ENCODE peak calls at places on chromosomes 7 and 10, in four cellular contexts. C, I, U and E are unnamed samples.
A peak's percentile ranks its signal among the peaks of the same experiment; 100 is the strongest.

GRCh38 chr10:89144836-89145235 is 62.3 kb downstream of the CH25H start:
- DNase-seq in C (no peak), U (no peak), I (no peak), E (no peak)

GRCh38 chr10:42888504-42889095 is 106.0 kb downstream of the BMS1 start:
- DNase-seq in U (no peak), C (no peak), I (no peak), E (no peak)

GRCh38 chr10:104034401-104035053 is 51.2 kb downstream of the COL17A1 start:
- DNase-seq in I (no peak), C (no peak), U (no peak), E (no peak)

GRCh38 chr7:99639267-99639666 is 22.5 kb downstream of the ZSCAN25 start:
- DNase-seq in C (no peak), U (no peak), I (no peak), E (no peak)

GRCh38 chr10:68088744-68089143 is 13.7 kb upstream of the HERC4 start:
- DNase-seq in C (no peak), I (no peak), U (no peak), E (no peak)

GRCh38 chr7:142804715-142805114 is 33.9 kb downstream of the PRSS2 start:
- DNase-seq in U (no peak), C (no peak), I (peak; percentile 67), E (no peak)

GRCh38 chr7:138982204-138982623 is 1.0 kb upstream of the KIAA1549 start:
- DNase-seq in C (no peak), U (peak; percentile 22), I (no peak), E (no peak)

GRCh38 chr10:123544986-123545385 is 121.2 kb upstream of the GPR26 start:
- DNase-seq in U (no peak), I (no peak), C (no peak), E (no peak)

GRCh38 chr10:114278884-114279191 is 39.8 kb downstream of the VWA2 start:
- DNase-seq in I (no peak), U (no peak), C (no peak), E (no peak)

GRCh38 chr10:77165445-77166316 is 471.9 kb downstream of the KCNMA1 start:
- DNase-seq in U (peak; percentile 11), I (peak; percentile 49), C (peak; percentile 24), E (no peak)

GRCh38 chr10:62048919-62049636 is 147.6 kb downstream of the ARID5B start:
- DNase-seq in I (peak; percentile 71), C (no peak), U (no peak), E (no peak)

GRCh38 chr7:134720091-134720935 is 59.1 kb upstream of the CALD1 start:
- DNase-seq in I (no peak), C (no peak), U (no peak), E (no peak)

GRCh38 chr10:55500931-55501559 is 700.0 kb upstream of the PCDH15 start:
- DNase-seq in U (no peak), I (no peak), C (no peak), E (no peak)

GRCh38 chr10:130810856-130811255 is 500.7 kb downstream of the TCERG1L start:
- DNase-seq in C (no peak), I (no peak), U (no peak), E (no peak)

GRCh38 chr10:35096312-35096711 is 6.2 kb upstream of the CUL2 start:
- DNase-seq in U (no peak), I (no peak), C (no peak), E (no peak)

GRCh38 chr10:14240253-14241189 is 90.2 kb downstream of the FRMD4A start:
- DNase-seq in I (no peak), U (no peak), C (no peak), E (no peak)

GRCh38 chr7:66114743-66115727 is at the start of gene CRCP:
- DNase-seq in C (peak; percentile 42), U (peak; percentile 79), I (peak; percentile 91), E (peak; percentile 91)

GRCh38 chr7:80634505-80634904 is 3.9 kb upstream of the CD36 start:
- DNase-seq in C (no peak), I (no peak), U (peak; percentile 92), E (no peak)

GRCh38 chr7:96045919-96046318 is 273.6 kb downstream of the DYNC1I1 start:
- DNase-seq in I (no peak), C (no peak), U (no peak), E (no peak)

GRCh38 chr10:102133373-102134195 is 744 bp downstream of the PPRC1 start:
- DNase-seq in U (peak; percentile 87), I (peak; percentile 79), C (no peak), E (peak; percentile 57)

GRCh38 chr10:62831346-62831745 is 15.2 kb upstream of the EGR2 start:
- DNase-seq in U (no peak), C (no peak), I (no peak), E (no peak)

GRCh38 chr10:96560970-96561887 is 25.6 kb downstream of the TM9SF3 start:
- DNase-seq in C (no peak), U (no peak), I (no peak), E (no peak)

DNA sequence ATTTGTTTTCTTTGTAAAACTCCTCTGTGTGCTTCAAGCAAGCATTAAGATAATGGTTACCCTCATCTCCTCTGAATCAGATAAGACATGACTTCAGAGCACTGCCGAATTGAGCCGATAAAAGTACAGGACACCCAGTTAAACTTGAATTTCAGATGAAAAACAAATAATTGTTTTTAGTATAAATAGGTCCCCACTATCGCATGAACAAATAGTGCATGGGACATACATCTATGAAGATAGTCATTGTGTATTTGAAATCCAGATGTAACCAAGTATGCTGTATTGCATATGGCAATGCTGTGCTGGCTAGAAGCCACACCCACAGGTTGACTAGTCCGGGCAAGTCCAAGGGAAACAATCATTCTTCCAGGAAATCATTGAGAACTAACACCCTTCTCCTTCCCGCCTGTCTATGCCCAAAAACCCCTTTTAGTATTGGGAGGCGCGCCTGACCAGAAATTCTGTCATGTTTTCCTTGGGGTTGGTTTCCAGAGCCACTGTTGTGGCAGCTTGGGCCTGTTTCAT is 12.6 kb upstream of the FGFR2 start:
- DNase-seq in C (no peak), I (no peak), U (no peak), E (no peak)
- TF ChIP-seq SPI1 in C (no peak), I (no peak), U (no peak), E (no peak)

GRCh38 chr10:16777473-16778370 is 39.5 kb downstream of the RSU1 start:
- DNase-seq in U (peak; percentile 4), I (peak; percentile 69), C (no peak), E (peak; percentile 32)
- TF ChIP-seq POLR2AphosphoS5 in U (no peak), I (no peak), C (no peak), E (no peak)

GRCh38 chr10:31036209-31036608 is 4.5 kb upstream of the ZNF438 start:
- DNase-seq in U (no peak), C (no peak), I (no peak), E (no peak)
- TF ChIP-seq SPI1 in U (no peak), C (no peak), I (no peak), E (no peak)

GRCh38 chr10:90925078-90926029 is 4.5 kb upstream of the ANKRD1 start:
- DNase-seq in C (no peak), I (no peak), U (no peak), E (no peak)
- TF ChIP-seq POLR2AphosphoS5 in C (no peak), I (no peak), U (no peak), E (no peak)

DNA sequence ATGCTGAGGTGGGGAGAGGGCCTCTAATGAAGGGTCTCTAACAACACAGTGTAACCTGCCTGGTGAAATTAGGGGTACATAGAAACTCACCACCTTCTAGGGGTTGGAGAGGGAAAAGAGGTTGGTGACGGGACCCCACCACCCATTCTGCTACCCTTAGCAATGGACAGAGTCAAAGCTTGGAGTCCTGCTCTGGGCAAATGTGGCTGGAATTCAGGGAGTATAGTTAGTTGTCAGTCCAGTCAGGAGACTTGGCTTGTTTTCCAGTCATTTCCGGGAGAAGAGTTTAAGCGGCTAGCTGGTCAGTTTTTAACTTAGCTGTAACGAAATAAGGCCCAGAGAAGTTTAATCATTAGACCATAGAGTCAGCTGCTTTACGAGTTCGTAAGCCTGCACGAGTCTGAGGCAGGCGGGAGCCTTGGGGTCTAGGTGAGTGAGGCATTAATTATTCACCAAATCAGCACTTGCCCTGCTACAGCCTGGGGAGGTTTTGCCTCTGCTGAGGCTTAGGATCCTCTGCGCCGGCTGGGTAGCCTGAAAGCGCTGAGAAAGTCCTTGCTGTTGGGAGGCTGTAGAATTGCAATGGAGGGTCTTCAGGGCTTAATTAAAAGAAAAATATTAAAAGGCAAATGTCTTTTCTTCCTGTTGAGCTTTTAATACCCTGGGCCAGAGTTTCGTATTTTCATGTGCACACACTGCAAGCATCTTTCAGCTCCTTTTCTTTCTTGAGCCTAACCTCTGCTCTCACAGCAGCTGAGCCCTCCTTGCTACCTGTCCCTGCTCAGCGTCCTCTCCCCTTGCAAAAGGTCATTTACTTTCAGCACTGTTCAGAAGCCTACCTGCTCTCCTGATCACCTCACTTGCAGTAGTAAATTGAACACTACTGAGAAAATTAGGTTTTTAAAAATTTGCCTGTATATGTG is 1.5 kb upstream of the LAMB1 start:
- DNase-seq in U (no peak), C (no peak), I (no peak), E (no peak)
- TF ChIP-seq SPI1 in U (no peak), C (no peak), I (no peak), E (no peak)

DNA sequence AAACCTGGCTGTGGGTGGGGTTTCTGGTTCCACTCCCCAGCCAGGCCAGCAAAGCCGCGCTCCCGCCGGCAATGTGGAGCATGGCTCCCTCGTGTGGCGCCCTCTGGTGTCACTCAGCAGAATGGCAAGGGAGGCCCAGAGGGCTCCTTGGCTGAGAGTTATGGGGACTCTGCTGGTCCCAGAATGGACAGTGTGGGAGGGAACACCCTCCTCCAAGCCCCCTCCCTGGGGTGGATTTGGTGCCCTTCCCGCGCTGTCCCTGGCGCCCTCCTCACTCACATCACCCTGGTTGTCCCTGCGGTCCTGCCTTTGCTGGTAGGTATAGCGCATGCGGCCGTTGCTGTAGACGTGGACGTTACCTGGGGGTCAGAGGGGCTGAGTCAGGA is 14.2 kb downstream of the DNAJB12 start:
- DNase-seq in C (no peak), I (peak; percentile 86), U (no peak), E (no peak)
- TF ChIP-seq POLR2AphosphoS5 in C (no peak), I (no peak), U (no peak), E (peak; percentile 31)

DNA sequence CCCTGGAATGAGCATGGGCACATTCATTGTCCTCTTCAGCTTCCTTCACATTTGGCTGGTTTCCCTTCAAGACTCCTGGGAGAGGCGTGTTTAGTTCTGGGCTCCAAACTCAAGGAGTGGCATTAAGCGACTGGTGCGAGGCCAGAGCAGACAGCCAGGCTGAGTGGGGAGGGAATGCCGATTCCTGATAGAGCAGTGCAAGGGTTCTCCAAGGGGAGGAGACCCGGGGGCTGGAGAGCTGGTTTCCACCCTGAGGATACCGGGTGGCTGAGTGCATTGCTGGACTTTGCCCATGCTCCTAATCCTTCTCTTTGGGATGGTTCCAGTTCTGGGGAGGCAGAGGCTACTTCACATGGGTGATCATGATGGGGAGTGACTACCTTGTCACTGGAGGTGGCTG is 372.1 kb downstream of the RPS24 start:
- DNase-seq in I (no peak), C (no peak), U (no peak), E (no peak)
- TF ChIP-seq SPI1 in I (no peak), C (no peak), U (no peak), E (no peak)

DNA sequence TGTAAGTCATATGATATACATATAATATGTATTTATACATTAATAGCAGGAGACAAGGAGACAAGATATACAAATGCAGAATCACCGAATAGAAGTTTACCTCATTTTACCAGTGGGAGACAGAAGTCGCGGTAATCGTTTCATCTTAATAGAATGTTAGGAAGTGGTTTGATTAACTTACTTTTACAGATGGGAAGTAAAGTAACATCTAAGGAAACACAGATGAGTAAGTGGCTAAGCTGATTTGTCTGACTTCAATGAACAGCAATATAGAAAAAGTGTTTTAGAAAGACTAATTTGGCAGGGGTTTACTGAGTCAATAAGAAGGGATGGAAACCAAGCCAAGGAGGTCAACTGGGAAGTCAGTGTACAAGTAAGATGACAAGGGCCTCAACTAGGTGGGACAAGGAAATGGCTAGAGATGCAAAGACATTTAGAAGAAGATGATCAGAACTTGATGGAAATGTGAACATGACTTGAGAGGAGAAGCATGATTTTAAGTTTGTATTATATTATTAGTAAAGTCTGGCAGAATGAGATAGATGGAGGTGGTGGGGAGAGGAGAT is 36.2 kb upstream of the FAM133B start:
- DNase-seq in I (no peak), U (no peak), C (no peak), E (no peak)
- TF ChIP-seq POLR2AphosphoS5 in I (no peak), U (no peak), C (no peak), E (no peak)